ENCODE peak calls at places on chromosomes 3 and 15, in six cellular contexts. F is A549, P is IMR-90, K is H1, R is endothelial cell of umbilical vein, N is GM12878. G is an unnamed sample.

GRCh38 chr3:25354071-25354470 is 74.0 kb upstream of the RARB start:
- DNase-seq in N (no peak), R (no peak), P (no peak), K (no peak), F (no peak), G (no peak)

GRCh38 chr15:74482661-74483060 is 21.7 kb upstream of the UBL7 start:
- DNase-seq in N (no peak), P (no peak), F (no peak), K (no peak), R (no peak), G (peak; percentile 32)

GRCh38 chr3:115710799-115711198 is 87.5 kb downstream of the GAP43 start:
- DNase-seq in K (no peak), P (peak; percentile 15), F (no peak), R (no peak), N (no peak), G (no peak)

GRCh38 chr3:53425936-53426335 is 68.5 kb upstream of the CACNA1D start:
- DNase-seq in F (no peak), P (no peak), N (no peak), R (no peak), K (no peak), G (no peak)

GRCh38 chr15:57541805-57542504 is 49.7 kb upstream of the MYZAP start:
- DNase-seq in P (peak; percentile 75), R (peak; percentile 77), F (peak; percentile 74), N (no peak), K (no peak), G (peak; percentile 52)

GRCh38 chr3:176919836-176920760 is 277.2 kb downstream of the TBL1XR1 start:
- DNase-seq in P (peak; percentile 94), K (no peak), F (no peak), R (peak; percentile 42), N (no peak), G (no peak)

GRCh38 chr15:60787737-60788513 is 309.0 kb upstream of the ICE2 start:
- DNase-seq in N (no peak), P (no peak), K (no peak), F (no peak), R (peak; percentile 31), G (peak; percentile 4)

GRCh38 chr15:67520276-67520975 is 505 bp upstream of the C15orf61 start:
- DNase-seq in F (no peak), R (no peak), K (no peak), N (no peak), P (peak; percentile 7), G (no peak)

GRCh38 chr3:177679568-177680441 is 482.5 kb upstream of the TBL1XR1 start:
- DNase-seq in K (no peak), P (peak; percentile 48), F (no peak), R (peak; percentile 76), N (no peak), G (no peak)

GRCh38 chr3:32972482-32973146 is 21.2 kb downstream of the CCR4 start:
- DNase-seq in P (no peak), N (no peak), F (no peak), K (no peak), R (peak; percentile 21), G (no peak)

DNA sequence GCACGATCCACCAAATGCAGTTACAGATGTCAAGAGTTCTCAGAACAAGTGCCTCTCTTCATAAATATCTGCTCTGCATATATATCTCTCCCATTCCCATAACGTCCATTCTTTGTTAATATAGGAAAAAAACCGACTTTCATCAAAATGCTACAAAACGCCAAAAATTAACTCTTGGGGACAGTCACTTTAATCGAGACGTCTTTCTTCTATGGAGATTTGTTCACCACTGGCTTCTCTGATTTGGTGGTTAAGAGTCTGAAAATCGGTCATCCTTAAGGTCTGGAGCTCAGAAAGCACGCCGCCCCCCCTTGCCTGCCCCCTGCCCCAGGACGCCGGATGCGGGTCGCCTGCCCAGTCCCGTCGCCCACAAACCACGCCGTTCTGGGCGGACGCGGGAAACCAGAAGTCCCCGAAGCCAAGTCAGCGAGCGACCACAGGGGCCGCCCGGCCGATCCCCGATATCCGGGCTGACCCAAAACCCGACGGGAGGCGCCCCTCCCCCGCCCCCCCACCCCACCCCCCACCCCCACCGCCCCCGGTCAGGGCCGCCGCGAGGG is 252.7 kb downstream of the TJP1 start:
- DNase-seq in R (no peak), F (no peak), P (no peak), K (no peak), N (no peak), G (no peak)
- H3K4me2 ChIP-seq in R (no peak overlapping the region), F (peak overlapping the region; percentile 99), P (no peak overlapping the region), K (peak overlapping the region; percentile 70), N (no peak overlapping the region), G (no peak overlapping the region)

DNA sequence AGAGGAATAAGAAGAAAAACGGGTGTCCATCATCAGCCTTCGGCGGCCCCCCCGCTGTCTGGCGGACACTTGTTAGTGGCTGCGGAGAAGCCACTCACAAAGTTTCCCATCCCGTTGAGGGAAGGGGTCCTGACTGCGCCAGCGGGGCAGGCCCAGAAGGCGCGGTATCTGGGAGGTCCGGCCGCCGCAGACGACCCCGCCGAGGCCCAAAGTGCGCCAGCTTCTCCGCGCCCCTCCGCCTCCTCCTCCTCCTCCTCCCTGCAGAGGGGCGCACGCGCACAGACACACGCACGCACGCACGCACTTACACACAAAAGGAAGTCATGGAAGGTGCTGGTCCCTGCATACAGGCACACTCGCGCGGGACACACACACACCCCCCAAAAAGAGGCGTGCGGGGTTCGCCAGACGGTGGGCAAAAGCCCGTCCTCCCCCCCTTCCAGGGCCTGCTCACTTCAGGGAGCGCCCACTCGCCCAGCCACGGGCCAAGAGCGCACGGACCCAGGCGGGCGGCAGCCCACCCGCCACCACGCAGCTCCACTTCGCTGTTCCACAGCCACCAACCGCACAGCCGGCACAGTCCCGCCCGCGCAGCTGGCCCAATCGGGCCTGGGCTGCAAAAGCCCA is 18.0 kb downstream of the ZNF148 start:
- DNase-seq in F (peak; percentile 53), K (no peak), R (peak; percentile 66), P (peak; percentile 36), N (no peak), G (no peak)
- TF ChIP-seq POLR2A in F (peak; percentile 43), K (peak; percentile 58), R (no peak), P (no peak), N (peak; percentile 74), G (no peak)

DNA sequence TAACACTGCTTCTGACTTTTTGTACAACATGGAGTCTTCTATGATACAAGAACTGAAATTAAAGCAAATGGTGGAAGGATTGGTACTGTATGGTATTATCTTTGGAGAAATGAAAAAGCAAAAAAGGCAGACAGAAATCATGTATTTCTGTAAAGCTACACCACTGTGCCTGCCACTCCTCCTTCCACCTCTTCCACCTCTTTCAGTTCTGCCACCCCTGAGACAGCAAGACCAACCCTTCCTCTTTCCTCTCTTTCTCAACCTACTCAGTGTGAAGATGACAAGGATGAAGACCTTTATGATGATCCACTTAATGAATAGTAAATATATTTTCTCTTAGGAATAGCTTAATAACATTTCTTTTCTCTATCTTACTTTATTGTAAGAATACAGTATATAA is 57.0 kb downstream of the CD200 start:
- DNase-seq in F (no peak), K (no peak), N (no peak), R (no peak), P (peak; percentile 12), G (no peak)
- H3K4me2 ChIP-seq in F (no peak overlapping the region), K (no peak overlapping the region), N (no peak overlapping the region), R (no peak overlapping the region), P (no peak overlapping the region), G (no peak overlapping the region)

GRCh38 chr3:61227799-61228198 is 23.5 kb downstream of the FHIT start:
- DNase-seq in R (no peak), K (no peak), N (no peak), P (no peak), F (no peak), G (no peak)
- TF ChIP-seq POLR2A in R (no peak), K (no peak), N (no peak), P (no peak), F (no peak), G (no peak)

DNA sequence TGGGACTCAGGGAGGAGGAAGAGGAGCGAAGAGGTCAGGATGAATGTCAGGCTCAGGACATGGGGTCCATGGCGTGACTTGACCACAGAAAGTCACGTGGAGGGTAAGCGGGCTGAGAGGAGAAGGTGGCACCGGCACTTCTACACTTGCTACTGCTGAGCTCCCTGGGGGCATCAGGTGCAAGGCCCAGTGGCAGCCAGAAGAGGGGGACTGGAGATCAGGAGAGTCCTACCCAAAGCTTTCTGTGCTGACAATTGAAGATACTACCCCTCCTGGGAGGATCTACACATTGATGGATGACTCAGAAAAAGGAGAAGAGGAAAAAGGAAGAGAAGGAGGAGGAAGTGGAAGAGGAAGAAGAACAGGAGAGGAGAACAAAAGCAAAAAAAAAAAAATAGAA is 41.3 kb downstream of the MYO5C start:
- DNase-seq in K (no peak), R (peak; percentile 5), N (no peak), F (no peak), P (no peak), G (no peak)
- H3K4me2 ChIP-seq in K (no peak overlapping the region), R (peak overlapping the region; percentile 19), N (no peak overlapping the region), F (no peak overlapping the region), P (no peak overlapping the region), G (no peak overlapping the region)

DNA sequence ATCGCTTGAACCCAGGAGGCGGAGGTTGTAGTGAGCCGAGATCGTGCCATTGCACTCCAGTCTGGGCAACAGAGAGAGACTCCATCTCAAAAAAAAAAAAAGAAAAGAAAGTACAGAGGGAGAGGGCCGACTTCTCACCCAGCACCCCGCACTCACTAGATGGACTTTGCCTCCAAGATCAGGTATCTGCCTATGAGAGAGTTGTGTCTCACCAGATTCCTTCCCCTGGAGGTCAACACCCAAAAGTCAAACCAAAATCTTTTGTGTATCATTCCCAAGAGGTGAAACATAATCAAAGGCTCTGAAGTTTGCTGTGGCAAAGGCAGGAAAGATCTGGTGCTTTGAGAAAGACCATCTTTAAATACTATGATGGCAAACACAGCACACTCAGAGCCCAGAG is 51.2 kb downstream of the HMCES start:
- DNase-seq in P (peak; percentile 25), F (no peak), N (no peak), R (no peak), K (no peak), G (no peak)
- TF ChIP-seq POLR2A in P (no peak), F (no peak), N (no peak), R (no peak), K (no peak), G (no peak)

G was measured in K562.